ENCODE peak calls at places on chromosome 15, in seven cellular contexts. A is hepatocyte, V is Panc1, O is mammary epithelial cell, P is tibial nerve, G is body of pancreas, S is psoas muscle. W is an unnamed sample.

GRCh38 chr15:36598529-36599177 is 19.2 kb downstream of the CDIN1 start:
- DNase-seq in O (no peak), S (no peak), V (no peak), P (no peak), A (no peak), G (no peak), W (no peak)

GRCh38 chr15:96312641-96313335 is 17.7 kb upstream of the NR2F2 start:
- DNase-seq in G (no peak), A (no peak), V (no peak), P (no peak), O (peak; percentile 94), S (no peak), W (no peak)

GRCh38 chr15:98648654-98649537 is 557 bp downstream of the IGF1R start:
- DNase-seq in V (no peak), G (peak; percentile 67), A (peak; percentile 79), S (peak; percentile 76), P (peak; percentile 29), O (peak; percentile 55), W (peak; percentile 69)

GRCh38 chr15:40591310-40591845 is 2.7 kb upstream of the KNL1 start:
- DNase-seq in S (no peak), O (no peak), V (no peak), G (no peak), A (peak; percentile 23), P (no peak), W (no peak)

GRCh38 chr15:99962006-99962561 is 228.8 kb upstream of the LYSMD4 start:
- DNase-seq in O (no peak), G (no peak), A (no peak), V (no peak), S (no peak), P (no peak), W (peak; percentile 19)

GRCh38 chr15:66100761-66101160 is 152.8 kb downstream of the MEGF11 start:
- DNase-seq in O (no peak), G (no peak), S (no peak), P (no peak), V (no peak), A (no peak), W (no peak)

GRCh38 chr15:92958105-92958504 is 58.0 kb downstream of the CHD2 start:
- DNase-seq in G (no peak), V (no peak), P (no peak), S (no peak), A (no peak), O (peak; percentile 64), W (no peak)

GRCh38 chr15:74264081-74264501 is 28.0 kb downstream of the CCDC33 start:
- DNase-seq in A (no peak), O (no peak), S (no peak), P (no peak), V (no peak), G (no peak), W (no peak)

GRCh38 chr15:35293353-35294130 is 208.4 kb upstream of the NANOGP8 start:
- DNase-seq in S (no peak), V (no peak), G (no peak), P (no peak), A (peak; percentile 39), O (peak; percentile 42), W (peak; percentile 60)

GRCh38 chr15:82079736-82080135 is 33.9 kb upstream of the MEX3B start:
- DNase-seq in A (no peak), G (no peak), S (no peak), O (no peak), V (no peak), P (no peak), W (peak; percentile 59)

GRCh38 chr15:85527907-85528306 is 147.5 kb downstream of the AKAP13 start:
- DNase-seq in O (peak; percentile 76), A (peak; percentile 34), G (no peak), P (peak; percentile 52), V (no peak), S (no peak), W (no peak)

GRCh38 chr15:57610130-57610529 is 18.4 kb downstream of the MYZAP start:
- DNase-seq in S (peak; percentile 74), G (peak; percentile 93), P (no peak), V (no peak), O (peak; percentile 32), A (peak; percentile 89), W (peak; percentile 47)

GRCh38 chr15:86021281-86022264 is 58.1 kb upstream of the AGBL1 start:
- DNase-seq in O (peak; percentile 58), A (peak; percentile 40), P (no peak), G (peak; percentile 11), V (no peak), S (no peak), W (peak; percentile 62)

GRCh38 chr15:45802140-45802539 is 167.3 kb downstream of the SQOR start:
- DNase-seq in S (no peak), P (no peak), V (no peak), O (no peak), G (no peak), A (no peak), W (no peak)

GRCh38 chr15:48408337-48408736 is 77.1 kb downstream of the DUT start:
- DNase-seq in G (no peak), S (no peak), O (no peak), P (no peak), V (no peak), A (no peak), W (no peak)

GRCh38 chr15:71547066-71547465 is 263.3 kb upstream of the NR2E3 start:
- DNase-seq in O (no peak), V (no peak), S (no peak), P (peak; percentile 34), A (peak; percentile 36), G (no peak), W (no peak)

GRCh38 chr15:25742421-25743159 is 120.5 kb downstream of the ATP10A start:
- DNase-seq in S (no peak), A (no peak), V (no peak), O (no peak), P (no peak), G (no peak), W (peak; percentile 35)

GRCh38 chr15:45784656-45785055 is 149.8 kb downstream of the SQOR start:
- DNase-seq in G (no peak), V (no peak), A (no peak), S (no peak), P (no peak), O (peak; percentile 10), W (no peak)

GRCh38 chr15:96043586-96044171 is 286.8 kb upstream of the NR2F2 start:
- DNase-seq in G (no peak), S (no peak), P (no peak), V (no peak), A (no peak), O (no peak), W (no peak)

GRCh38 chr15:57218826-57219576 is 157.3 kb upstream of the CGNL1 start:
- DNase-seq in A (peak; percentile 65), G (no peak), V (no peak), S (no peak), O (peak; percentile 15), P (no peak), W (peak; percentile 60)

GRCh38 chr15:68843425-68844311 is 23.0 kb upstream of the ANP32A start:
- DNase-seq in G (peak; percentile 39), A (peak; percentile 23), V (no peak), O (no peak), S (no peak), P (no peak), W (peak; percentile 52)

GRCh38 chr15:50886611-50887350 is 21.7 kb upstream of the AP4E1 start:
- DNase-seq in S (no peak), O (no peak), G (no peak), A (no peak), P (no peak), V (no peak), W (no peak)

GRCh38 chr15:77187751-77188464 is 117.0 kb upstream of the TSPAN3 start:
- DNase-seq in V (no peak), G (no peak), S (no peak), A (no peak), P (peak; percentile 58), O (peak; percentile 11), W (peak; percentile 15)
- H3K27ac ChIP-seq in V (no peak overlapping the region), G (peak overlapping the region; percentile 44), S (peak overlapping the region; percentile 62), A (peak overlapping the region; percentile 12), P (peak overlapping the region; percentile 81), O (no peak overlapping the region), W (no peak overlapping the region)

DNA sequence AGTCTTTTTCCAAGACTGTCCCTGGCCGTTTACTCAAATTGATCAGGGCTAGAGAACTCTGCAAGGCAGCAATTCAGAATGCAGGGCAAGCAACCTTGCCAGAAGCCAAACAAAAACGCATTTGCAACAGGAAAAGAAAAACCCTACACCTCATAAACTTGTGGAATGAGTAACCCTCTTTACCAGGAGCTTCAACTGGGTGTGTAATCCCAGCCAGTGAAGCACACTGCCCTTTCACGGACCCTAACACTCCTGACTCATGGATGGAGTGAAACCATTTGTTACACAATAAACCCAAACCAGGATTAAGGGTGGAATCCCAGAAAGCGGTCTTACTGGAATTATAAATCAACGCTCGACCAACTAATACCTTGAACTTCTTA is 14.8 kb upstream of the LDHAL6B start:
- DNase-seq in O (peak; percentile 98), V (no peak), A (peak; percentile 65), S (no peak), P (no peak), G (no peak), W (peak; percentile 87)
- H3K36me3 ChIP-seq in O (peaks cover 36% of the 10 kb centered on the region), V (no peaks in the 10 kb centered on the region), A (peaks cover 9% of the 10 kb centered on the region), S (peaks cover 5% of the 10 kb centered on the region), P (peaks cover 6% of the 10 kb centered on the region), G (peaks cover 12% of the 10 kb centered on the region), W (peaks cover 62% of the 10 kb centered on the region)

DNA sequence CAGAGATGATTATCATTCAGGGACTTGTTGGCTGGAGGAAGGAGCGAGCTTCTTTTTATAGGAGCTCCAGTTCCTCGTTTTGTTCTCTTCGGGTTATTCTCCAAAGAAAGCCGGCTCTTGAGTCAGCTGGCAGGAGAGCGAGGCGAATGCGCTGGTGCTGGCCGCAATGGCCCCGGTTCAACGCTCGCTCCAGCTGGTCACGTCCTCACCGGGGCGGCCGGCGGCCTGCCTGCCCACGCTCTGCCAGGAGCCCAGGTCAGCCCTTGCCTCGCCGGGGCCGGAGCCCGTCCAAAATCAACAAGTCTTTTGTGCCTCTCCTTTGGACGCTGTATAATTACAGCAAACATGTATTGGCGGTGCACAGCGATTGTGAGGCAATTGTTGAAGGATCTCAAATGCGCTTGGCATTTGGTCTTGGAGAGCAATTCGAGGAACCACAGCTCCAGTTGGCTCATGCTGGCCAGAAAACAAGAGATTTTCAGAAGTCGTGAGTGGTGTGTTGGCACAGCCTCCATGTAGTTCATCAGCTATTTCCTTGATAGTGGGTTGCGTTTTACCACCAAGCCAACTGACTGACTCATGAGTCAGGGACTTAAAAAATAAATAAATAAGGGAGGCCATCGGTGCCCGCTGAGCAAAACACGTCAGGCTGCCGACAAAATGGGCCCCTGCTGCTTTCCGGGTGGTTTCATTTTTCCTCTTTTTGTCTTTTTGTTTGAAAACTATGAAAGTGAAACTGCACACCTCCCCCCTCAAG is 288.5 kb downstream of the UACA start:
- DNase-seq in O (peak; percentile 98), S (peak; percentile 88), A (no peak), G (no peak), V (peak; percentile 85), P (peak; percentile 67), W (peak; percentile 97)
- H3K27ac ChIP-seq in O (peak overlapping the region; percentile 58), S (peak overlapping the region; percentile 81), A (no peak overlapping the region), G (peak overlapping the region; percentile 53), V (peak overlapping the region; percentile 99), P (peak overlapping the region; percentile 86), W (peak overlapping the region; percentile 98)

DNA sequence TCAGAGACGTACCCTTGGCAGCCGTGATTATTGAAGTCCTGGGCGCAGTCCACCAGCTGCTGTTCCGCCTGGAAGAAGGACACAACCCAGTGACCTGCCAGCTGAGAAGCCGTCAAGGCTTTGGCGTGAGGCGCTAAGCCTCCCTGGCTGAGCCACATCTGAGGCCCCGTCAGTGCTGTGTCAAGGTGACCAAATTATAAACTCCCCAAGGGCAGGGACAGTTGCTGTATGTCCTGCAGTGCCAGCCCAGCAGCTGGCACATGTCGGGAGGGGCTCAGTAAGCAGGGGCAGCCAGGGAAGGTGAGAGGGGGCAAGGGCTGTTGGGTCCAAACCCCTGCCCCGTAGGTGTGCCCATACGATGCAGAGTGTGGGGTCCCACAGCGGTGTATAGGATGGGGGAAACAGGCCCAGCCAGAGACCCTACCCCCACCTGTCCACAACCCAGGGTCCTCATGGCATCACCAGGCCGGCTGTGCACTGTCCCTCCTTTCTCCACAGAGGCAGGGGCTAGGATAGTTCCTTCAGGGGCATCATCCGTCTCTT is 13.3 kb downstream of the CTSH start:
- DNase-seq in A (no peak), G (no peak), S (peak; percentile 76), O (no peak), V (no peak), P (no peak), W (no peak)
- H3K36me3 ChIP-seq in A (no peaks in the 10 kb centered on the region), G (peaks cover 11% of the 10 kb centered on the region), S (no peaks in the 10 kb centered on the region), O (no peaks in the 10 kb centered on the region), V (no peaks in the 10 kb centered on the region), P (peaks cover 10% of the 10 kb centered on the region), W (no peaks in the 10 kb centered on the region)

W was measured in SJSA1.